ENCODE peak calls at places on chromosomes 13 and 19, in five cellular contexts. Z is heart right ventricle; S is frontal cortex; V is stimulated activated CD8-positive, alpha-beta memory T cell treated with anti-CD3 and anti-CD28 coated beads, Interleukin-15, amount 100 ng/mL, for 1 hour; W is AG08395. H is an unnamed sample.

GRCh38 chr13:41216160-41216559 is 21.8 kb upstream of the KBTBD7 start:
- DNase-seq in V (no peak), Z (no peak), W (peak; percentile 18), S (no peak), H (no peak)

GRCh38 chr13:44843403-44843802 is 145.9 kb downstream of the NUFIP1 start:
- DNase-seq in W (peak; percentile 59), Z (no peak), V (no peak), S (no peak), H (no peak)

GRCh38 chr13:33052446-33052845 is 36.2 kb downstream of the KL start:
- DNase-seq in Z (no peak), V (no peak), S (no peak), W (peak; percentile 71), H (no peak)

GRCh38 chr19:11106477-11106876 is 17.2 kb downstream of the LDLR start:
- DNase-seq in Z (peak; percentile 57), S (no peak), W (no peak), V (no peak), H (no peak)

GRCh38 chr13:73057284-73058025 is 1.4 kb upstream of the KLF5 start:
- DNase-seq in Z (no peak), V (no peak), W (no peak), S (no peak), H (no peak)

GRCh38 chr13:43285891-43286602 is 262.7 kb downstream of the DNAJC15 start:
- DNase-seq in V (no peak), Z (no peak), S (no peak), W (peak; percentile 50), H (no peak)

GRCh38 chr19:2495651-2496316 is 19.9 kb downstream of the GADD45B start:
- DNase-seq in V (no peak), Z (peak; percentile 51), S (peak; percentile 61), W (peak; percentile 40), H (no peak)

GRCh38 chr19:13849991-13850909 is 26.7 kb upstream of the NANOS3 start:
- DNase-seq in V (no peak), W (peak; percentile 68), Z (peak; percentile 92), S (peak; percentile 86), H (peak; percentile 79)

GRCh38 chr19:15397782-15398181 is 18.2 kb upstream of the AKAP8 start:
- DNase-seq in V (no peak), Z (no peak), S (no peak), W (no peak), H (no peak)

GRCh38 chr13:107099661-107100060 is 531.7 kb upstream of the ARGLU1 start:
- DNase-seq in S (no peak), V (no peak), Z (no peak), W (peak; percentile 68), H (no peak)

GRCh38 chr13:44816701-44817684 is 172.3 kb downstream of the NUFIP1 start:
- DNase-seq in Z (no peak), V (no peak), W (peak; percentile 25), S (no peak), H (no peak)

GRCh38 chr13:49340161-49340560 is 92.4 kb downstream of the CDADC1 start:
- DNase-seq in V (no peak), Z (no peak), W (no peak), S (no peak), H (no peak)

GRCh38 chr13:22076658-22077057 is 405.8 kb downstream of the FGF9 start:
- DNase-seq in S (no peak), Z (no peak), W (no peak), V (no peak), H (no peak)

GRCh38 chr19:35030257-35031071 is at the start of gene SCN1B:
- DNase-seq in Z (peak; percentile 73), W (peak; percentile 91), V (peak; percentile 25), S (peak; percentile 89), H (peak; percentile 47)

GRCh38 chr13:27971236-27971645 is 2.1 kb upstream of the CDX2 start:
- DNase-seq in S (no peak), V (no peak), W (no peak), Z (no peak), H (no peak)

GRCh38 chr13:49838989-49839388 is 46.5 kb upstream of the KPNA3 start:
- DNase-seq in W (no peak), V (no peak), Z (no peak), S (no peak), H (no peak)

GRCh38 chr13:106609116-106609515 is 41.2 kb upstream of the ARGLU1 start:
- DNase-seq in V (no peak), S (no peak), W (no peak), Z (no peak), H (no peak)

GRCh38 chr13:20159646-20160345 is 1.1 kb downstream of the GJA3 start:
- DNase-seq in S (no peak), Z (no peak), W (no peak), V (no peak), H (no peak)

GRCh38 chr19:19595171-19595701 is 23.3 kb downstream of the PBX4 start:
- DNase-seq in W (peak; percentile 36), S (no peak), V (no peak), Z (no peak), H (no peak)

GRCh38 chr19:50020481-50020880 is 4.7 kb downstream of the VRK3 start:
- DNase-seq in Z (no peak), W (no peak), S (no peak), V (no peak), H (no peak)

GRCh38 chr13:88601949-88602348 is 930.8 kb downstream of the SLITRK5 start:
- DNase-seq in W (no peak), Z (no peak), S (no peak), V (no peak), H (no peak)